ENCODE peak calls at places on chromosomes 4 and X, in six cellular contexts. P is mammary epithelial cell; V is thoracic aorta; H is transverse colon; Z is fibroblast of lung; D is CD8-positive, alpha-beta memory T cell. I is an unnamed sample. For H3K4me1, the result is how much of the 10 kb centered on the place peaks cover.

GRCh38 chr4:75255261-75255660 is 258.9 kb downstream of the RCHY1 start:
- DNase-seq in D (no peak), Z (no peak), H (no peak), V (no peak), P (no peak), I (no peak)

GRCh38 chr4:127410201-127410600 is 222.6 kb upstream of the INTU start:
- DNase-seq in D (no peak), V (no peak), H (no peak), P (no peak), Z (peak), I (no peak)

GRCh38 chr4:1567808-1568581 is 116.1 kb downstream of the FAM53A start:
- DNase-seq in H (no peak), P (no peak), D (no peak), Z (no peak), V (no peak), I (no peak)

GRCh38 chr4:157221895-157222763 is 1.6 kb downstream of the GRIA2 start:
- DNase-seq in Z (no peak), H (no peak), P (no peak), V (no peak), D (no peak), I (no peak)

GRCh38 chr4:113979157-113979972 is at the start of gene ARSJ:
- DNase-seq in P (peak), H (peak), V (peak), D (no peak), Z (peak), I (peak)

GRCh38 chr4:143338313-143338712 is 1.6 kb downstream of the GAB1 start:
- DNase-seq in Z (no peak), V (no peak), D (no peak), H (no peak), P (no peak), I (no peak)

GRCh38 chrX:49664824-49665223 is 31.0 kb downstream of the PAGE1 start:
- DNase-seq in D (no peak), Z (no peak), H (no peak), P (no peak), V (no peak), I (no peak)

GRCh38 chr4:87848622-87849351 is 16.0 kb downstream of the MEPE start:
- DNase-seq in Z (peak), H (peak), P (peak), V (no peak), D (no peak), I (peak)

GRCh38 chr4:151992755-151993154 is 231.9 kb upstream of the GATB start:
- DNase-seq in H (no peak), P (no peak), V (no peak), Z (no peak), D (no peak), I (no peak)

GRCh38 chrX:54530358-54530900 is 410 bp downstream of the GNL3L start:
- DNase-seq in D (peak), H (no peak), P (no peak), Z (no peak), V (no peak), I (no peak)

GRCh38 chr4:136650541-136651277 is 881.6 kb downstream of the PCDH18 start:
- DNase-seq in D (no peak), H (no peak), Z (peak), P (peak), V (no peak), I (no peak)

GRCh38 chrX:132423323-132423722 is 65.5 kb downstream of the MBNL3 start:
- DNase-seq in D (no peak), P (no peak), V (no peak), H (no peak), Z (no peak), I (no peak)

GRCh38 chr4:87423313-87424031 is 1.1 kb downstream of the NUDT9 start:
- DNase-seq in D (no peak), P (peak), V (no peak), Z (peak), H (no peak), I (no peak)

GRCh38 chr4:13642576-13642975 is 15.1 kb upstream of the BOD1L1 start:
- DNase-seq in H (no peak), Z (peak), V (no peak), D (no peak), P (no peak), I (no peak)

GRCh38 chr4:123930971-123931370 is 534.4 kb downstream of the SPRY1 start:
- DNase-seq in V (no peak), P (no peak), H (no peak), D (no peak), Z (peak), I (no peak)

GRCh38 chr4:147730333-147730732 is 1.6 kb upstream of the ARHGAP10 start:
- DNase-seq in D (no peak), P (no peak), Z (no peak), H (no peak), V (no peak), I (no peak)

GRCh38 chrX:71175531-71175930 is 30.9 kb downstream of the NLGN3 start:
- DNase-seq in V (no peak), P (no peak), H (no peak), Z (no peak), D (no peak), I (no peak)

GRCh38 chr4:48346594-48346993 is 5.3 kb downstream of the SLAIN2 start:
- DNase-seq in P (peak), H (no peak), Z (peak), V (no peak), D (no peak), I (no peak)

GRCh38 chrX:42175843-42176242 is 252.5 kb upstream of the CASK start:
- DNase-seq in D (no peak), Z (no peak), V (no peak), P (no peak), H (no peak), I (no peak)

GRCh38 chr4:53705151-53705764 is 114.0 kb upstream of the LNX1 start:
- DNase-seq in H (no peak), V (no peak), Z (no peak), P (no peak), D (no peak), I (no peak)
- H3K4me1 ChIP-seq in H (under half), V (under half), Z (under half), P (under half), D (under half), I (under half)

DNA sequence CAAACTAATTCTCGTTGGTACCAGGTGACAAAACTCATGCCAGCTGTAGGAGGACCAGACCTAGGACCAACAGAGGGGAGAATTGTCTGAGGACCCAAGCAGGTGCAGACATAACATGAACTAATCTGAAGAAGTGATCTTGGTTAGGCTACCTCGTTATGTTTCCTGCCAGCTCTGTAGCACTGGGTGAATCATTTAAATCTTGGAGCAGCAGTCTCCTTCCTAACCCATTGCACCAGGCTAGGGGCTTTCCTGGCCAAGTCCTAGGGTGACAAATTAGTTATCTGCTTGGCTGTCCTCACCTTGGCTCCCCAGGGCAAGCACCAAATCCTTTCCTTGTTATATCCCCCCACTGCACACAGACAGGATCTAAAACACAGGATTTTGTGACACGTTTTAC is 87.7 kb downstream of the WWC2 start:
- DNase-seq in P (no peak), Z (no peak), D (no peak), H (no peak), V (no peak), I (no peak)
- H3K4me1 ChIP-seq in P (under half), Z (under half), D (under half), H (under half), V (under half), I (under half)

DNA sequence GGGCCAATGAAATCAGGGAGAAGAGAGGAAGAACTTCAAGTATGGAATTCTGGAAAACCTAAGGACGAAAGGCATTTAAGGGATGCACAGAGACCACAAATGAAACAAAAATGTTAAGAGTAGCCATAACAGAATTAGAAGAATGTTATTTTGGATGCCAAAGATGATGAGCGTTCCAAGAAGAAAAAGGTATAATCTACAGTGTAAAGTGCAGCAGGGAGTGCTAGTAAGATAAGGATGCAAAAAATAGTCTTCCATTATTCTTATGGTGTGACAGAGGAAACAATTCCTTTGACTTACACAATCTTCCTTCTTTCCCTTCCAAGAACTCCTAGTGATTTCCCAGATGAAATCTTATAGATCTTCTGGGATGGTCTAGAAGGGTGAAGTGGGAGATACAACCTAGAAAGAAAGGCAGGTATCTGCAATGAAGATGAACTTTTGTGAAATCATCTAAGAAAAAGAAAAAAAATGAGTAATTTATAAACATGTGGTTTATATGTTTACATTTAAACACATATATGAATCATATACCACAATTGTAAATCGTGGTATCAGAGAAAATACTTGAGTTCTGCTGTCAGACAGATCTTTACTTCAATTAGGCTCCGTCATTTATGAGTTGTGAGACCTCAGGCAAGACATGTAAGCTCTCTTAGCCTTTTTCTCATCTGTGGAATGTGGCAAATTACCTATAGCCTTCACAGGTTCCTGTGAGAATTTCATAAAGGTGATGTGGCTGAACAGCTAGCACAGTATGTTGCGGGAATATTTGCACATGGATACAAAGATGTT is 8.1 kb downstream of the MORF4L2 start:
- DNase-seq in D (no peak), H (no peak), V (no peak), P (peak), Z (peak), I (no peak)
- H3K4me1 ChIP-seq in D (under half), H (under half), V (under half), P (under half), Z (under half), I (under half)

GRCh38 chr4:153538408-153539057 is 72.4 kb downstream of the TMEM131L start:
- DNase-seq in Z (peak), H (no peak), D (no peak), V (no peak), P (no peak), I (no peak)
- H3K4me1 ChIP-seq in Z (under half), H (under half), D (half or more), V (under half), P (under half), I (under half)

GRCh38 chrX:2654436-2655340 is 36.4 kb upstream of the CD99 start:
- DNase-seq in D (no peak), H (peak), P (no peak), V (no peak), Z (no peak), I (peak)
- H3K4me1 ChIP-seq in D (under half), H (under half), P (under half), V (under half), Z (under half), I (under half)

DNA sequence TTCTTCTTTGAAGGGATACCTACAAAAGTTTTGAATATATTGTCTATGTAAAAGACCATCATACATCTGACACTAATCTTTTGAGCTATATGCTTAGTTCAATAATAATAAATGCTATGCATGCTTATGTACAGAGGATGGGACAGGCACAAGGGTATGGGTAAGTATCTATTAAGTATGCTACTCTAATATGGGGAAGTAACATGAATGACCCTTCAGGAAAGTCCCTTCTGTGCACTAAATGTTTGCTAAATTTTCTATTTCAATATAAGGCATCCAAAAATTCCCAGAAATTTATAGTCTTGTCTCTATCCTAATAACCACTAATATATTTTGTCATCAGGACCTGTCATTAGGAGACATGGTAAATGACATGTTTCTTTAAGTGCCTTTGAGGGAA is 19.0 kb downstream of the ATP8A1 start:
- DNase-seq in D (no peak), V (no peak), H (no peak), Z (no peak), P (no peak), I (no peak)
- H3K4me1 ChIP-seq in D (half or more), V (under half), H (under half), Z (under half), P (under half), I (under half)

DNA sequence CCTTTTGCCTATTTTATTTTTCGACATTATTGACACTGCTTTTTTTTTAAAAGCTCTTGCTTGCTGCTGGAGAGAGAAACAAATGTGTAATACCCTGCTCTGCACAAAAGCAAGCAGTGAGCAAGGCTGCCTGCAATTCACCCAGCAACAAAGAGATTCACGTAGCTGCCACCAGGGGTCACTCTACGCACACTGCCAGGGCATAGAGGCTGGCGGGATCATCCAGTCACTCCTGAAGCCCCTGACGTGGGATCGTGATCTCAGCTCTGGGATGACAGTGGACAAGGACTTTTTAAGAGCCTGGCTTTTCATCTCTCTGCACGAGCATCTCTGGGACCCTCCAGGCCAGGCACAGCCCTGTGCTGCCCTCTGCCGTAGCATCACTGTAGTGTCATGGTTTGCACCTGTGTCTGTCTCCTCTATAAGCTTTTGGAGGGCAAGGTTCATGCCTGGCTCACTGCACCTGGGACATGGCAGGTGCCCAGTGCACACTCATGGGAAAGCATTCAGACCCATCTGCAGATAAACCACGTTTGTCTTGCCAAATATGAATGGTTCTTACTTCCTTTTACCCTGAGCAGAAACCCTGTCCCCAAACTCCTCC is 19.8 kb downstream of the C4orf50 start:
- DNase-seq in Z (peak), P (peak), D (peak), V (no peak), H (peak), I (peak)
- H3K4me1 ChIP-seq in Z (under half), P (under half), D (under half), V (under half), H (under half), I (under half)

GRCh38 chr4:72084587-72085011 is 52.8 kb downstream of the NPFFR2 start:
- DNase-seq in V (no peak), P (no peak), H (no peak), D (no peak), Z (no peak), I (peak)
- H3K4me1 ChIP-seq in V (under half), P (under half), H (under half), D (under half), Z (under half), I (under half)

I was measured in Caco-2.